ENCODE peak calls at places on chromosomes 3 and 15, in five cellular contexts. G is transverse colon, J is H1, F is GM12891, Y is upper lobe of left lung. V is an unnamed sample.

GRCh38 chr3:38368238-38368637 is 21.7 kb downstream of the XYLB start:
- DNase-seq in G (no peak), J (no peak), F (no peak), Y (no peak), V (no peak)

GRCh38 chr3:163159306-163159705 is 1662.7 kb downstream of the OTOL1 start:
- DNase-seq in G (no peak), J (no peak), F (no peak), Y (no peak), V (no peak)

GRCh38 chr15:20345401-20345958 is 196.1 kb downstream of the GOLGA6L6 start:
- DNase-seq in G (no peak), J (no peak), F (no peak), Y (no peak), V (peak; percentile 80)

GRCh38 chr15:57820119-57820518 is 113.6 kb downstream of the POLR2M start:
- DNase-seq in G (no peak), J (no peak), F (no peak), Y (no peak), V (no peak)

GRCh38 chr15:58138106-58138505 is at the start of gene AQP9:
- DNase-seq in G (no peak), J (no peak), F (no peak), Y (peak; percentile 51), V (no peak)

GRCh38 chr3:43152649-43153048 is 46.8 kb upstream of the POMGNT2 start:
- DNase-seq in G (no peak), J (no peak), F (no peak), Y (no peak), V (no peak)

GRCh38 chr15:62715946-62716345 is 326.6 kb upstream of the TPM1 start:
- DNase-seq in G (no peak), J (no peak), F (no peak), Y (no peak), V (no peak)

GRCh38 chr15:31563421-31563820 is 236.8 kb downstream of the KLF13 start:
- DNase-seq in G (no peak), J (no peak), F (no peak), Y (no peak), V (no peak)

GRCh38 chr3:102302020-102302419 is 132.8 kb upstream of the ZPLD1 start:
- DNase-seq in G (no peak), J (no peak), F (no peak), Y (no peak), V (no peak)

GRCh38 chr3:173913397-173913796 is 515.9 kb downstream of the NLGN1 start:
- DNase-seq in G (no peak), J (no peak), F (no peak), Y (no peak), V (no peak)

GRCh38 chr3:183085634-183086390 is 13.5 kb downstream of the MCCC1 start:
- DNase-seq in G (no peak), J (no peak), F (no peak), Y (peak; percentile 43), V (peak; percentile 50)

GRCh38 chr3:189515916-189516531 is 115.2 kb upstream of the TP63 start:
- DNase-seq in G (no peak), J (no peak), F (no peak), Y (no peak), V (no peak)

GRCh38 chr3:120471643-120472042 is 20.9 kb upstream of the FSTL1 start:
- DNase-seq in G (no peak), J (no peak), F (no peak), Y (no peak), V (no peak)

GRCh38 chr3:69082805-69083204 is 1.9 kb upstream of the ARL6IP5 start:
- DNase-seq in G (peak; percentile 51), J (no peak), F (no peak), Y (peak; percentile 84), V (no peak)

GRCh38 chr3:165195226-165195625 is 958 bp downstream of the SLITRK3 start:
- DNase-seq in G (no peak), J (no peak), F (no peak), Y (no peak), V (no peak)

GRCh38 chr3:14991818-14992612 is 44.6 kb downstream of the NR2C2 start:
- DNase-seq in G (no peak), J (no peak), F (no peak), Y (no peak), V (no peak)

GRCh38 chr15:57458255-57458850 is 82.0 kb downstream of the CGNL1 start:
- DNase-seq in G (no peak), J (no peak), F (no peak), Y (no peak), V (no peak)

GRCh38 chr3:139281512-139282196 is 62.2 kb upstream of the MRPS22 start:
- DNase-seq in G (no peak), J (no peak), F (no peak), Y (no peak), V (no peak)

GRCh38 chr3:39819517-39820298 is 10.3 kb downstream of the MYRIP start:
- DNase-seq in G (no peak), J (no peak), F (no peak), Y (no peak), V (no peak)

GRCh38 chr3:196941846-196942225 is 492 bp downstream of the NCBP2 start:
- DNase-seq in G (peak; percentile 60), J (no peak), F (peak; percentile 37), Y (peak; percentile 42), V (peak; percentile 86)

GRCh38 chr3:16350041-16350952 is 85.3 kb downstream of the OXNAD1 start:
- DNase-seq in G (no peak), J (no peak), F (no peak), Y (no peak), V (no peak)

GRCh38 chr3:45035441-45036301 is 9.6 kb downstream of the CLEC3B start:
- DNase-seq in G (no peak), J (no peak), F (no peak), Y (no peak), V (peak; percentile 81)

GRCh38 chr15:81091889-81092558 is 42.0 kb upstream of the CFAP161 start:
- DNase-seq in G (no peak), J (no peak), F (no peak), Y (no peak), V (no peak)

GRCh38 chr3:12229144-12229871 is 59.6 kb upstream of the PPARG start:
- DNase-seq in G (no peak), J (no peak), F (no peak), Y (no peak), V (no peak)

GRCh38 chr3:138289701-138290100 is 40.0 kb downstream of the NME9 start:
- DNase-seq in G (no peak), J (no peak), F (no peak), Y (no peak), V (no peak)

GRCh38 chr3:51929420-51930003 is 12.2 kb downstream of the RRP9 start:
- DNase-seq in G (no peak), J (no peak), F (no peak), Y (no peak), V (no peak)

GRCh38 chr15:40430271-40430805 is 10.4 kb upstream of the BAHD1 start:
- DNase-seq in G (peak; percentile 69), J (no peak), F (no peak), Y (no peak), V (no peak)
- TF ChIP-seq POLR2A in G (no peak), J (no peak), F (no peak), Y (no peak), V (no peak)

GRCh38 chr3:66809579-66809958 is 188.5 kb upstream of the KBTBD8 start:
- DNase-seq in G (no peak), J (no peak), F (no peak), Y (no peak), V (no peak)
- TF ChIP-seq POLR2AphosphoS5 in G (no peak), J (no peak), F (no peak), Y (no peak), V (no peak)

GRCh38 chr3:32685604-32686185 is 707 bp downstream of the CNOT10 start:
- DNase-seq in G (no peak), J (no peak), F (no peak), Y (no peak), V (no peak)

GRCh38 chr3:32684029-32684799 is 774 bp upstream of the CNOT10 start:
- DNase-seq in G (no peak), J (no peak), F (no peak), Y (no peak), V (no peak)

GRCh38 chr3:32681811-32682210 is 3.2 kb upstream of the CNOT10 start:
- DNase-seq in G (no peak), J (no peak), F (no peak), Y (no peak), V (no peak)

GRCh38 chr3:32686713-32687112 is 1.7 kb downstream of the CNOT10 start:
- DNase-seq in G (no peak), J (no peak), F (no peak), Y (no peak), V (no peak)

GRCh38 chr3:32684800-32685603 is at the start of gene CNOT10:
- DNase-seq in G (peak; percentile 97), J (peak; percentile 78), F (peak; percentile 81), Y (peak; percentile 98), V (peak; percentile 100)
- TF ChIP-seq POLR2A in G (peak; percentile 49), J (no peak), F (no peak), Y (peak; percentile 23), V (no peak)

DNA sequence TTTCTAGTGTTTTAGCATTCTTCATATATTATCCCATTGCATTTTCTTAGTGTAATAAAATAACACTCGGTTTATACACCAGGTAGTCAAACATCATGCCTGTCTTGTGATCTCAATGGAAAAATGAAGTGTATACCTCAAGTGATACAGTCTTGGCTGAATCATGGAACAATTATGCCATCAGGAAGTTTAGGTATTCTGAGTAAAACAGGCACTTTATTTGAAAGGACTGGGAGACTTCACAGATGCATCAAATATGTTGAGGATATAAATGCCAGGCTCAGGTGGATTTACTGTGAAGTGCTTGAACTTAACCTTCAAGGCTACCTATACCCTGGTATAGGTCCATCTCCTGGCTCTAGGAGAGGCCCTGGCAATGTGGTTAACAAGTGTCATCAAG is 8.5 kb downstream of the TGFBR2 start:
- DNase-seq in G (no peak), J (no peak), F (no peak), Y (no peak), V (no peak)
- TF ChIP-seq POLR2AphosphoS5 in G (no peak), J (no peak), F (no peak), Y (no peak), V (no peak)

DNA sequence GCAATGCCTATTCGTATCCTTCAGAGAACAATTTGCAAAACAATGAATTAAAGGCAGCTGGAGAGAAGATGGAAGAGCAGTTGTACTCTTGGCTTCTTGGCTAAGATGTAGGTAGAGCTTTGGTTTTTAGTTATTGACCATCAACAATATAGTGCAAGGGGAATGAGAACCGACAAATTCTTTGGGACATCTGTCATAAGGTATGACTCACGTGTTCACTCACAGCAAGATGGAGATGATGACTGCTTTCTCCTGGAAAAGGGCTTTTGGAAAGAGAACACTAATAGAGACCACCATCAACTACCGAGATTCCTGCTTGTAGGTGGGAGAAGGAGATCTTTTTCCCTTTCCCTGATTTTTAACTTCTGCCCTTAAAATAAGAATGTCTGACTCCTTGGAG is 234.9 kb downstream of the NTRK3 start:
- DNase-seq in G (no peak), J (no peak), F (no peak), Y (no peak), V (no peak)
- TF ChIP-seq POLR2A in G (no peak), J (no peak), F (no peak), Y (no peak), V (no peak)